ENCODE peak calls at places on chromosomes 16 and 17, in nine cellular contexts. J, R, M, Y, U, C, T, E and K are unnamed samples. For H3K4me1, the result is how much of the 10 kb centered on the place peaks cover.

GRCh38 chr17:37743875-37744632 is 805 bp downstream of the HNF1B start:
- DNase-seq in E (peak), T (no peak), U (no peak), M (no peak), R (peak), J (no peak), Y (no peak), C (peak), K (no peak)

GRCh38 chr17:4833941-4834501 is 881 bp downstream of the MINK1 start:
- DNase-seq in C (peak), U (no peak), Y (no peak), E (no peak), M (no peak), T (peak), R (peak), J (no peak), K (no peak)

GRCh38 chr17:44170499-44171201 is at the start of gene ASB16:
- DNase-seq in Y (no peak), M (no peak), J (no peak), E (peak), C (peak), T (no peak), R (peak), U (no peak), K (peak)

GRCh38 chr17:38815576-38816193 is 9.4 kb downstream of the CWC25 start:
- DNase-seq in Y (no peak), T (no peak), R (no peak), E (no peak), M (no peak), U (no peak), C (no peak), J (no peak), K (no peak)

GRCh38 chr16:5510819-5511370 is 413.3 kb upstream of the EEF2KMT start:
- DNase-seq in E (no peak), Y (no peak), J (no peak), M (no peak), T (no peak), U (no peak), C (no peak), R (no peak), K (no peak)

GRCh38 chr17:2874211-2874686 is 78.0 kb downstream of the RAP1GAP2 start:
- DNase-seq in C (peak), U (no peak), T (no peak), M (no peak), E (no peak), R (peak), J (no peak), Y (no peak), K (no peak)

GRCh38 chr16:67562918-67563707 is 787 bp downstream of the CTCF start:
- DNase-seq in R (peak), J (peak), T (no peak), C (peak), Y (peak), M (no peak), E (peak), U (peak), K (peak)

GRCh38 chr17:61402978-61403845 is 3.6 kb downstream of the TBX2 start:
- DNase-seq in E (no peak), C (no peak), U (no peak), M (no peak), T (no peak), R (no peak), J (peak), Y (peak), K (no peak)

GRCh38 chr16:27779719-27780161 is 229.8 kb downstream of the KATNIP start:
- DNase-seq in T (peak), C (peak), M (no peak), U (peak), J (no peak), R (no peak), Y (peak), E (peak), K (no peak)

GRCh38 chr17:38551121-38551520 is 54.6 kb downstream of the SRCIN1 start:
- DNase-seq in U (no peak), M (no peak), J (no peak), C (no peak), R (no peak), Y (no peak), E (no peak), T (no peak), K (no peak)

GRCh38 chr17:17540278-17540906 is 44.2 kb upstream of the RASD1 start:
- DNase-seq in E (no peak), T (no peak), Y (no peak), M (no peak), J (no peak), C (no peak), R (no peak), U (no peak), K (no peak)

GRCh38 chr16:90020260-90020837 is 1.1 kb upstream of the DBNDD1 start:
- DNase-seq in U (no peak), T (no peak), R (no peak), M (no peak), C (no peak), E (no peak), J (no peak), Y (no peak), K (no peak)

GRCh38 chr17:17019430-17019762 is 22.9 kb upstream of the MPRIP start:
- DNase-seq in Y (no peak), M (no peak), T (no peak), E (no peak), C (no peak), J (no peak), U (no peak), R (no peak), K (no peak)

GRCh38 chr17:45973099-45973838 is 25.8 kb upstream of the STH start:
- DNase-seq in U (peak), Y (peak), J (no peak), E (peak), C (no peak), M (no peak), R (peak), T (no peak), K (peak)

GRCh38 chr16:72989203-72989991 is 58.5 kb downstream of the ZFHX3 start:
- DNase-seq in Y (no peak), R (no peak), T (peak), J (no peak), U (no peak), E (no peak), M (no peak), C (no peak), K (no peak)

GRCh38 chr17:21686165-21687015 is 5.9 kb upstream of the KCNJ18 start:
- DNase-seq in R (no peak), J (no peak), M (no peak), T (no peak), E (no peak), C (no peak), U (no peak), Y (peak), K (no peak)

GRCh38 chr17:47708864-47709541 is 15.0 kb downstream of the TBKBP1 start:
- DNase-seq in T (no peak), C (no peak), M (no peak), J (no peak), U (peak), R (peak), E (peak), Y (peak), K (no peak)

GRCh38 chr17:82059272-82060000 is 6.2 kb downstream of the DUS1L start:
- DNase-seq in M (no peak), U (no peak), T (no peak), R (no peak), J (no peak), Y (peak), E (no peak), C (no peak), K (no peak)

GRCh38 chr17:78535285-78536197 is 41.7 kb downstream of the DNAH17 start:
- DNase-seq in C (no peak), T (no peak), U (peak), E (no peak), J (no peak), R (no peak), M (no peak), Y (peak), K (no peak)

GRCh38 chr16:53839150-53839549 is 135.2 kb downstream of the FTO start:
- DNase-seq in T (no peak), U (no peak), E (no peak), R (no peak), C (no peak), J (no peak), Y (no peak), M (no peak), K (no peak)

GRCh38 chr17:17105976-17106375 is 63.7 kb downstream of the MPRIP start:
- DNase-seq in U (no peak), M (no peak), T (no peak), R (no peak), J (no peak), C (no peak), E (no peak), Y (no peak), K (no peak)

GRCh38 chr16:56257666-56258359 is 66.5 kb downstream of the GNAO1 start:
- DNase-seq in E (no peak), M (no peak), Y (no peak), R (no peak), U (no peak), T (no peak), C (no peak), J (no peak), K (no peak)

GRCh38 chr17:31726980-31727427 is 132.0 kb downstream of the COPRS start:
- DNase-seq in C (no peak), E (no peak), R (no peak), U (no peak), M (no peak), T (no peak), J (no peak), Y (no peak), K (no peak)

GRCh38 chr17:46056800-46057304 is 57.8 kb downstream of the STH start:
- DNase-seq in T (peak), Y (no peak), M (no peak), U (no peak), J (no peak), E (no peak), R (no peak), C (no peak), K (no peak)

GRCh38 chr16:22264786-22265185 is 32.4 kb upstream of the POLR3E start:
- DNase-seq in Y (no peak), U (no peak), C (no peak), M (no peak), J (no peak), R (no peak), T (no peak), E (no peak), K (no peak)

GRCh38 chr17:7004398-7005253 is 7.8 kb upstream of the RNASEK start:
- DNase-seq in J (peak), T (no peak), M (no peak), U (no peak), R (peak), E (no peak), C (peak), Y (peak), K (no peak)

GRCh38 chr17:75998327-75998795 is 2.3 kb upstream of the CDK3 start:
- DNase-seq in E (no peak), J (no peak), U (no peak), R (no peak), T (no peak), Y (no peak), M (no peak), C (no peak), K (no peak)

GRCh38 chr17:5676012-5676411 is 91.7 kb upstream of the NLRP1 start:
- DNase-seq in R (no peak), J (no peak), M (no peak), E (no peak), T (no peak), Y (no peak), U (no peak), C (no peak), K (no peak)

GRCh38 chr17:59369026-59369724 is 37.7 kb downstream of the YPEL2 start:
- DNase-seq in E (no peak), T (no peak), R (no peak), U (no peak), J (no peak), C (no peak), M (no peak), Y (no peak), K (no peak)

GRCh38 chr17:561118-561517 is 153.5 kb downstream of the VPS53 start:
- DNase-seq in Y (no peak), T (no peak), R (no peak), U (no peak), C (no peak), M (no peak), E (no peak), J (no peak), K (no peak)

GRCh38 chr16:5073279-5073629 is 1.6 kb downstream of the ALG1 start:
- DNase-seq in C (no peak), E (no peak), Y (no peak), T (no peak), R (no peak), M (no peak), J (no peak), U (no peak), K (no peak)

GRCh38 chr17:61313515-61314326 is 85.9 kb upstream of the TBX2 start:
- DNase-seq in U (no peak), R (no peak), T (no peak), Y (peak), M (no peak), E (no peak), J (no peak), C (no peak), K (peak)

GRCh38 chr17:40283662-40284061 is 4.0 kb upstream of the CDC6 start:
- DNase-seq in J (peak), E (no peak), Y (no peak), T (no peak), U (no peak), M (no peak), R (no peak), C (peak), K (no peak)

DNA sequence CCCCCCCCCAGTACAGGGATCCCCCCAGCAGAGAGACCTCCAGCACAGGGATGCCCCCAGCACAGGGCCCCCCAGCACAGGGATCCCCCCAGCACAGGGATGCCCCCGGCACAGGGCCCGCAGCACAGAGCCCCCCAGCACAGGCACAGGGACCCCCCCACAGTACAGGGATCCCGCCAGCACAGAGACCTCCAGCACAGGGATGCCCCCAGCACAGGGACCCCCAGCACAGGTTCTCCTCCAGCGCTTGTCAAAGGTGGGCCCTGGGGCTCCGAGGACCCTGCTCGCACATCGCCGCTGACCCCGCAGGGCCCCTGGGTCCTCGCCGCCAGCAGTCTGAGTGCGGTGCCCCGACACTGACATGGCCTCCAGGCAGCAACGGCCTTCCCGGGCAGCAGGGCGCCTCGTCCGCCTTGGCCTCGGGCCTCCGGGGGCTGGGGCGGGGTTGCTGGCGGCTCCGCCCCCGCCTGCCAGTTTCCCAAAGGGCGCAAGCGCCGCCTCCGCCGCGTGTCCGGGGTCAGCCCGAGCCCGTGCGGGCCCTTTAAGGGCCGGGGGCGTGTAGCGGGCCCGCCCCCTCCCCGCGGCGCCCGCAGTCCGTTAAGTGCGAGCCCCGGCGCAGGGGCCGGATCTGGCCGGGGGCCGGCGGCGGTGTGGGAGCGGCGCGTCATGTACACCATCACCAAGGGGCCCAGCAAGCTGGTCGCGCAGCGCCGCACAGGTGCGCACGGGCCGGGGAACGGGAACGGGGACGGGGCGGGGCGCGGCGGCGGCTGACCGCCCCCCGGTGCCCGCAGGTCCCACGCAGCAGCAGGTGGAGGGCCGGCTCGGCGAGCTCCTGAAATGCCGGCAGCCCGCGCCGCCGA is at the start of gene MCRIP2:
- DNase-seq in T (peak), U (peak), M (no peak), E (peak), R (peak), Y (peak), C (peak), J (peak), K (peak)
- H3K4me1 ChIP-seq in T (under half), U (under half), M (under half), E (half or more), R (under half), Y (half or more), C (under half), J (under half), K (half or more)

GRCh38 chr16:12678983-12679382 is 124.7 kb downstream of the CPPED1 start:
- DNase-seq in J (no peak), U (no peak), Y (no peak), M (no peak), T (no peak), C (no peak), E (no peak), R (no peak), K (no peak)

GRCh38 chr16:12680531-12680930 is 123.2 kb downstream of the CPPED1 start:
- DNase-seq in R (no peak), E (no peak), J (no peak), U (no peak), Y (no peak), C (no peak), T (no peak), M (no peak), K (no peak)

GRCh38 chr16:12681653-12682052 is 122.0 kb downstream of the CPPED1 start:
- DNase-seq in E (no peak), J (no peak), T (no peak), R (no peak), M (no peak), U (no peak), C (no peak), Y (no peak), K (no peak)

GRCh38 chr16:12677472-12677871 is 126.2 kb downstream of the CPPED1 start:
- DNase-seq in C (no peak), T (no peak), M (no peak), U (no peak), R (no peak), Y (no peak), E (no peak), J (no peak), K (no peak)

GRCh38 chr16:12679660-12680272 is 123.9 kb downstream of the CPPED1 start:
- DNase-seq in R (no peak), M (no peak), U (no peak), E (no peak), Y (no peak), T (no peak), C (no peak), J (no peak), K (no peak)
- H3K4me3 ChIP-seq in R (no peak), M (no peak), U (no peak), E (no peak), Y (no peak), T (no peak), C (no peak), J (no peak), K (no peak)

DNA sequence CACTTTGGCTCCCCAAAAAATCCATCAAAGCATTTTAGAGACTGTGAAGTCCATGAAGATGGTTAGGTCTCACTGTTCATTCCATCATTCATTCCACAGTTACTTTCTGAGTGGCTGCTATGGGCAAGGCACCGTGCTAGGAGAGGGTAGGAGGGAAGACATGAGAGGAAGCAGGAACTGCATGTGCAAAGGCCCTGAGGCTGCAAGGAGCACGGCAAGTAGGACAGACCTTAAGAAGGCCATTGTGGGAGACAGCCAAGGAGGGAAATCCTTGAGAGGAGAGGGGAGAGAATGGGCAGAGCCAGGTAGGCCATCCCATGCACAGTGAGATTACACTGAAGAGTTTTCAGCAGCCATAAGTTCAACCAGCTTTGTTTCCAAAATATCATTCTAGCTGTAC is 196.2 kb upstream of the DYNLRB2 start:
- DNase-seq in R (no peak), J (no peak), T (no peak), E (no peak), Y (no peak), U (no peak), M (no peak), C (no peak), K (no peak)
- H3K4me1 ChIP-seq in R (under half), J (under half), T (under half), E (under half), Y (under half), U (under half), M (under half), C (under half), K (under half)

DNA sequence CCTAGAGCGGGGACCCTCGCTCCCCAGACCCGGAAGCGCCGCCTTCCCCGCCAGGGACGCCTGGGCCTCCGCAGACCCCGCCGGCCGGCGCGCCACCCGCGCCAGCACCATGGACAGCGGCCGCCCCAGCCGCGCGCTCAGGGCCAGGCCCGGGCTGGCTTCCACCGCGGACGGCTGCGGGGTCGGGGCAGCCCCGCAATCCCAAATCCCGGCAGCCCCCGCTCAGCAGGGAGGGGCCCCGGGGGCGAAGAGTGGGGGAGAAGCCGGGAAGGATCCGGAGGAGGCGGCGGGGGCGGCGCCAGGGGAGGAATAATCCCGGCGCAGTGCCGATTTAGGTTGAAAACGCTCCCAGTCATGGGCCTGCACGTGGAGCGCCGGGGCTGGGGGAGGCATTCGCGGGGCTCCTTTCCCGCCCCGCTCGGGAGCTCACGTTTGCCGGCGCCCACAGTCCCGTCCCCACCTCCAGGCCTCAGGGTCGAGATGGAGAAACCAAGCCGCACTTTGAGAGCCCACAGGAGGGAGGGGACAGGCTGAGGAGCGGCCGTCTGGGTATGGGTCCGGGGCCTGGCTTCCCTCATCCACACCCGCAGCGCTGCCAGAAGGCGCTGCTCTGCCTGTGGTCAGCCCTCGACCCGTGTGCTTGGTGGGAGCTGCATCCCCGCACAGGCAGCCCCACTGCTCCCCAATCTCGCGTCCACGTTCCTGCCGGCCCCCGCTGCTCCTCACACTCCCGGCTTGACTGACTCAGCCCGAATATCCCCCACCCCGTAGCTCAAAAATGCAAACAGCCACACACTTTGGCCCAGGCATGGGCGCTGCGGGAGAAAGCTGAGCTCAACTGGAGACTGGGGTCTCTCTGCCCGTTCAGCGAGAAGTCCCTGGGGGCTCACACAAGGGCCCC is 4.7 kb downstream of the FBXL16 start:
- DNase-seq in U (no peak), J (peak), E (no peak), C (peak), M (no peak), T (no peak), Y (no peak), R (peak), K (no peak)
- H3K4me3 ChIP-seq in U (no peak), J (no peak), E (no peak), C (no peak), M (no peak), T (no peak), Y (no peak), R (peak), K (no peak)

DNA sequence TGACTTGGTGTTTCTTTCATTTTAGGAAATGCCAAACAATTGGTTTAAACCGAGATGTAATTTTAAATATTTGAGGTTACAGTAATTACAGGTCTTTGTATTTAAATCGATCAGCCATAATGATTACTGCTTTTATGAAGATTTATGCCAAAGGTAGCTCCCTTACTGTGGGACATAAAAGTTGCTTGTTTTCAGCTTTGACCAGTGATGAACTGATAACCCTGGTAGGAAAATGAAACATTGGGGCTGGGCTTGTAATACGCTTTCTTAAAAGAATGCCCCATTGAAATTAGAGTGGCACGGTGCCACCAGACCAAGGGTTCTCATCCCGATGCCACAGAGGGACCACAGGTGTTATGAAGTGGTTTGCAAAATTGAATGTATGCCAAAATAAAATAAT is 7.3 kb downstream of the TNRC6A start:
- DNase-seq in J (no peak), T (no peak), U (no peak), M (no peak), R (no peak), C (no peak), Y (no peak), E (no peak), K (no peak)
- H3K4me1 ChIP-seq in J (half or more), T (under half), U (under half), M (half or more), R (under half), C (under half), Y (half or more), E (half or more), K (half or more)